ENCODE peak calls at places on chromosomes 4 and X, in eight cellular contexts. D is mucosa of descending colon, Q is cardiac muscle cell, G is GM23338, O is NT2/D1, C is Caco-2, B is aorta, N is testis. M is an unnamed sample. For H3K4me1, the result is how much of the 10 kb centered on the place peaks cover.

GRCh38 chrX:47380268-47380667 is 9.9 kb downstream of the ZNF157 start:
- DNase-seq in D (peak), O (no peak), N (peak), Q (no peak), G (no peak), B (no peak), C (no peak), M (no peak)

GRCh38 chr4:169662226-169662625 is 41.8 kb downstream of the CLCN3 start:
- DNase-seq in O (no peak), B (no peak), C (no peak), G (no peak), D (no peak), N (no peak), Q (no peak), M (no peak)

GRCh38 chrX:11137543-11138139 is 26.5 kb downstream of the HCCS start:
- DNase-seq in C (no peak), N (no peak), D (no peak), Q (peak), G (peak), B (no peak), O (no peak), M (no peak)

GRCh38 chr4:123984881-123985280 is 588.3 kb downstream of the SPRY1 start:
- DNase-seq in N (no peak), O (no peak), C (no peak), Q (no peak), D (no peak), G (no peak), B (no peak), M (no peak)

GRCh38 chr4:35934370-35934981 is 309.8 kb downstream of the ARAP2 start:
- DNase-seq in B (no peak), G (peak), N (no peak), Q (peak), D (no peak), O (no peak), C (no peak), M (no peak)

GRCh38 chr4:73684097-73684496 is 56.3 kb upstream of the CXCL8 start:
- DNase-seq in B (no peak), O (no peak), G (peak), C (no peak), D (no peak), Q (no peak), N (no peak), M (no peak)

GRCh38 chr4:112099701-112100289 is 45.5 kb upstream of the FAM241A start:
- DNase-seq in B (no peak), Q (peak), C (no peak), D (no peak), G (peak), O (no peak), N (no peak), M (peak)

GRCh38 chr4:160406426-160406825 is 1303.5 kb downstream of the RAPGEF2 start:
- DNase-seq in O (no peak), B (no peak), Q (no peak), C (no peak), G (peak), N (no peak), D (no peak), M (no peak)

GRCh38 chr4:46389301-46389761 is 597 bp downstream of the GABRA2 start:
- DNase-seq in N (peak), D (peak), B (peak), Q (peak), G (peak), C (peak), O (no peak), M (no peak)

GRCh38 chrX:53435997-53436396 is 1.8 kb upstream of the HSD17B10 start:
- DNase-seq in N (peak), C (peak), D (peak), G (peak), Q (peak), O (peak), B (no peak), M (peak)

GRCh38 chr4:183017962-183018361 is 81.1 kb upstream of the WWC2 start:
- DNase-seq in D (no peak), N (no peak), O (no peak), G (no peak), C (no peak), B (no peak), Q (no peak), M (no peak)

GRCh38 chrX:119667111-119667928 is 25.6 kb downstream of the SEPTIN6 start:
- DNase-seq in D (no peak), Q (peak), B (no peak), C (no peak), N (peak), O (no peak), G (no peak), M (no peak)

GRCh38 chrX:42098897-42099296 is 175.5 kb upstream of the CASK start:
- DNase-seq in B (no peak), D (no peak), G (no peak), O (no peak), Q (peak), C (no peak), N (no peak), M (no peak)

GRCh38 chr4:4860381-4860802 is 927 bp downstream of the MSX1 start:
- DNase-seq in O (no peak), C (no peak), G (no peak), B (no peak), Q (peak), D (no peak), N (no peak), M (no peak)

GRCh38 chr4:152937535-152938236 is 1.6 kb downstream of the FHDC1 start:
- DNase-seq in C (no peak), B (peak), N (peak), D (peak), O (no peak), Q (peak), G (peak), M (no peak)

GRCh38 chr4:141768954-141769353 is 132.6 kb downstream of the IL15 start:
- DNase-seq in D (no peak), Q (peak), N (no peak), G (peak), O (no peak), C (no peak), B (no peak), M (no peak)

GRCh38 chr4:174084542-174084941 is 198.9 kb downstream of the FBXO8 start:
- DNase-seq in G (no peak), N (no peak), Q (peak), B (no peak), C (no peak), O (no peak), D (no peak), M (no peak)

GRCh38 chrX:123088331-123088730 is 95.7 kb upstream of the GRIA3 start:
- DNase-seq in Q (no peak), N (no peak), B (no peak), O (no peak), D (no peak), G (no peak), C (no peak), M (no peak)

GRCh38 chr4:100539706-100540105 is 21.9 kb upstream of the EMCN start:
- DNase-seq in N (no peak), D (no peak), G (no peak), Q (peak), C (no peak), B (no peak), O (no peak), M (no peak)

GRCh38 chrX:153927936-153928760 is 2.1 kb upstream of the ARHGAP4 start:
- DNase-seq in O (peak), N (peak), C (peak), Q (peak), D (peak), B (peak), G (peak), M (peak)

GRCh38 chrX:71292669-71293379 is 8.7 kb upstream of the ITGB1BP2 start:
- DNase-seq in C (no peak), B (no peak), D (no peak), O (no peak), G (no peak), Q (no peak), N (no peak), M (no peak)

DNA sequence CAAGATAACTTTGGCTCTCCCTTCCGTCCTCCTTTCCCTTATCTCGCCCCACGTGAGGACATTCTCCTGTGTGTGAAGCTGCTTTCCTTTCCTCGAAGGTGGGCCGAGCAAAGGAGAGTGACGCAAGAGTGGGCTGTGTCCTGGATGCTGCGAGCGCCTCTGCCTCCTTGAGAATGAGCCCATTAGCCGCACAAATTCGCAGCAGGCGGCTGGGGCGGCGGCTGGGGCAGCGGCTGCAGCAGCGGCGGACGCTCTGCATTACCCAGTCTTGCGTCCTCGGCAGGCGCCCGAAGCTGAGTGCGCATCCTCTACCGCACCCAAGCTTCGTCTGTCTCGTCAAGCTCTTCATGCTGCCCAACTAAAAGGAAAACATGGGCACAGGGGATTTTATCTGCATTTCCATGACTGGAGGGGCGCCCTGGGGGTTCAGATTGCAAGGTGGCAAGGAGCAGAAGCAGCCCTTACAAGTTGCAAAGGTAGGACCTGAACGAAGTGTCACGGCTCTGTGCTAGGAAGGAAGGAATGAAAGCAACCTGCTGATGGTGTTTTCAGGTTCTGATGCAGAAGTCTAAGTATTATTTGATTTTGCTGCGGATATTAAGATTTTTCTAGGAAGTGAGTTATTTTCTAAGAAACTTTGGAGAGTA is at the start of gene SYNPO2:
- DNase-seq in Q (peak), B (peak), C (peak), N (peak), D (peak), O (peak), G (peak), M (peak)
- H3K4me3 ChIP-seq in Q (peak), B (peak), C (peak), N (peak), D (peak), O (peak), G (peak), M (peak)

GRCh38 chr4:143360838-143361237 is 24.2 kb downstream of the GAB1 start:
- DNase-seq in D (no peak), N (no peak), C (no peak), B (no peak), G (no peak), O (no peak), Q (no peak), M (no peak)

GRCh38 chr4:143359794-143360193 is 23.1 kb downstream of the GAB1 start:
- DNase-seq in G (no peak), C (no peak), D (no peak), N (no peak), O (no peak), Q (no peak), B (no peak), M (no peak)

GRCh38 chr4:143357161-143357845 is 20.6 kb downstream of the GAB1 start:
- DNase-seq in N (no peak), O (no peak), B (no peak), G (no peak), Q (no peak), C (no peak), D (no peak), M (no peak)

GRCh38 chr4:143358419-143358818 is 21.7 kb downstream of the GAB1 start:
- DNase-seq in N (no peak), C (no peak), G (no peak), B (no peak), D (no peak), O (no peak), Q (no peak), M (no peak)

DNA sequence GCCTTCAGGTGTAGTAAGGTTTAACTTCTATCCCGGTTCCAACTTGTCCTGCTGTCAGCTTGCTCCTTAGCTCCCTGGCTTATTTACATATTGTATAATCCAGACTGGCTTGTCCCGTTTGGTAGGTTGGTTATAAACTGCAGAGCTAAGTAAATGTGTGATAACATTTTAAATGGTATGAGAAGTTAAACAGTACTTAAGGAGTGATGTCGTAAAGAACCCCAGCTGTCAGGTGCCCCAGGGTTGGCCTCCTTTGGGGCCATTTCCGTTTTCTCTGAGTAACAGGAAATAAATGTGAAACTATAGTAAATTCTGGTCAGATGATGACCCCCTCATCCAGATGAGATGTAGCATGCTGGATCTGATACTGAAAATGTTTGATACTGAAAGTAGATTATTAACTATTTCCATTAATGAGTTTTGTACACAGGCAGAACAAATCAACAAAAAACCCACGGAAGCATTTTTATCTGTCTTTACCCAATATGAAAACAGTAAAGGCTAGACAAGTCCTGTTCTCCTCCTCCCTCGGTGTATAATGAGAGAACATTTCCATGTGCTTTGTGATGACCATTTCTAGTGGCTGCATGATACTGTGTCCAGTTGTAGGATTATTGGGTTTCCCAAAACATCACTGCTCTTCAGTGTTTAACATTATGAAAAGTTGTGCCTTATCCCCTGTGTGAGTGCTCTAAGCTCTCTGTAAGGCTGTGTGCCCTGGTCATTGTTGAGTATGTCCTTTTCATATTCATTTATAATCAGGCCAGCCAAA is 22.4 kb downstream of the GAB1 start:
- DNase-seq in D (peak), Q (peak), B (no peak), G (no peak), C (peak), O (no peak), N (no peak), M (no peak)
- H3K4me1 ChIP-seq in D (half or more), Q (under half), B (under half), G (half or more), C (half or more), O (under half), N (half or more), M (under half)

GRCh38 chrX:136766785-136767103 is 14.0 kb downstream of the ARHGEF6 start:
- DNase-seq in O (no peak), B (no peak), C (no peak), G (peak), N (peak), Q (no peak), D (no peak), M (no peak)

GRCh38 chrX:136765957-136766356 is 14.8 kb downstream of the ARHGEF6 start:
- DNase-seq in B (no peak), N (no peak), G (no peak), O (no peak), D (no peak), Q (no peak), C (no peak), M (no peak)

GRCh38 chrX:136767104-136767941 is 13.4 kb downstream of the ARHGEF6 start:
- DNase-seq in G (peak), D (peak), N (peak), C (no peak), B (peak), O (peak), Q (peak), M (no peak)

GRCh38 chrX:136764206-136764605 is 16.5 kb downstream of the ARHGEF6 start:
- DNase-seq in O (no peak), B (no peak), D (no peak), N (no peak), Q (no peak), C (no peak), G (no peak), M (no peak)

DNA sequence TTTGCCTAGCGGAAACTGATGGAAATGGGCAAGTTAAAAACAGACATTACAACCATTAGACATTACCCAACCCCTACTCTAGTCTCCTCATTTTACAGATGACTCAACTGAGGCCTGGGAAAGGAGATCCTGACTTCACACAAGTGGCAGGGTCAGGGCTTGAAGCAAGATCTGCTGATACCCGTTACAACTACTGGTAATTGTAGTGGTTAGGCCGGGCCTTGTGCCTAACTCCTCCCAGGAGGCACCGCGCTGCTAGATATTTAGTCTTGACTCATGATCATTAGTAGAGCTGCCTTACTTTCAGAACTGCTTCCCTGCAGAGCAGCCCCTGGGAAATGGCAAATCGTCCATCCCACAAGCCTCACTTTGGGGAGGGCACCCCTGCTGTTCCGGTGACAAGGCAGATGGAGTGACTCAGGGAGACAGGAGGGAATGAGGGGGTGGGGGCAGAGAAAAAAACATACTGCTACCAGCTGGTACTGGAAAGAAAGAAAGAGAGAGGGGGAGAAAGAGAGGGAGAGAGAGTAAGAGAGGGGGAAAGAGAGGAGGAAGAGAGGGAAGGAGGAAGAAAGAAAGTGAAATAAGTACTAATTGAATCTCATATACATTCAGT is 12.2 kb downstream of the ARHGEF6 start:
- DNase-seq in D (peak), Q (peak), O (no peak), N (peak), B (peak), G (no peak), C (no peak), M (no peak)
- H3K4me3 ChIP-seq in D (no peak), Q (no peak), O (no peak), N (no peak), B (no peak), G (peak), C (no peak), M (no peak)

DNA sequence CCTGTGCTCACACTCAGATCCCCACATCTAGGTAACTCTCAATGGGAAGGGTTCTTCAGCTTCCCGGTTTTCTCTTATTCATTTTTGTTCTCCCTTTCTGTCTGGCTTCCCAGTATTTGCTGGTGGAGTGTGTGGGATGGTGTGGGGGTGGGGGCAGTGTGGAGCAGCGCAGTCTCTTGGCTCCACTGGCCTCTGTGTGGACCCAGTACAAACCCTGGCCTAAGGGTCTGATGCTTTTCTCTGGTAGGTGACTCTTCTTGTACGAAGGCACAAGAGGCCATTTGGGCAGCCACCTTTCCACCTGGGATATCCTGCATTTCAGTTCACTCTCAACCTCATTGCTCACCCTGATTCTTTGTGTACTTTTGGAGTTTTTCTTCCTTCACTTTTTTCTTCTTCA is 71.3 kb downstream of the NBDY start:
- DNase-seq in Q (no peak), D (no peak), N (no peak), O (no peak), C (no peak), B (no peak), G (no peak), M (no peak)
- H3K4me1 ChIP-seq in Q (under half), D (under half), N (under half), O (under half), C (under half), B (under half), G (under half), M (under half)

GRCh38 chrX:16882702-16883486 is 12.7 kb upstream of the RBBP7 start:
- DNase-seq in B (peak), N (peak), Q (peak), G (peak), C (peak), O (peak), D (peak), M (no peak)

GRCh38 chrX:16885628-16886027 is 15.5 kb upstream of the RBBP7 start:
- DNase-seq in B (no peak), Q (no peak), N (no peak), G (no peak), D (no peak), O (no peak), C (no peak), M (no peak)

GRCh38 chrX:16882188-16882587 is 12.0 kb upstream of the RBBP7 start:
- DNase-seq in N (peak), G (no peak), B (no peak), C (no peak), O (no peak), Q (peak), D (peak), M (no peak)

GRCh38 chrX:16883487-16883804 is 13.3 kb upstream of the RBBP7 start:
- DNase-seq in C (no peak), G (no peak), N (no peak), O (no peak), D (no peak), Q (no peak), B (no peak), M (no peak)
- H3K4me3 ChIP-seq in C (no peak), G (peak), N (no peak), O (no peak), D (no peak), Q (peak), B (no peak), M (no peak)

GRCh38 chr4:3820016-3820805 is 54.0 kb downstream of the ADRA2C start:
- DNase-seq in Q (no peak), C (no peak), D (no peak), O (no peak), G (no peak), N (no peak), B (peak), M (no peak)

GRCh38 chr4:3820806-3821579 is 54.8 kb downstream of the ADRA2C start:
- DNase-seq in D (no peak), O (no peak), N (no peak), C (no peak), G (no peak), Q (no peak), B (no peak), M (no peak)

GRCh38 chr4:3817561-3817960 is 51.4 kb downstream of the ADRA2C start:
- DNase-seq in O (no peak), D (no peak), C (no peak), N (no peak), Q (no peak), G (no peak), B (peak), M (no peak)

GRCh38 chr4:3821580-3822229 is 55.5 kb downstream of the ADRA2C start:
- DNase-seq in B (no peak), D (no peak), C (no peak), O (no peak), G (no peak), Q (peak), N (no peak), M (no peak)

DNA sequence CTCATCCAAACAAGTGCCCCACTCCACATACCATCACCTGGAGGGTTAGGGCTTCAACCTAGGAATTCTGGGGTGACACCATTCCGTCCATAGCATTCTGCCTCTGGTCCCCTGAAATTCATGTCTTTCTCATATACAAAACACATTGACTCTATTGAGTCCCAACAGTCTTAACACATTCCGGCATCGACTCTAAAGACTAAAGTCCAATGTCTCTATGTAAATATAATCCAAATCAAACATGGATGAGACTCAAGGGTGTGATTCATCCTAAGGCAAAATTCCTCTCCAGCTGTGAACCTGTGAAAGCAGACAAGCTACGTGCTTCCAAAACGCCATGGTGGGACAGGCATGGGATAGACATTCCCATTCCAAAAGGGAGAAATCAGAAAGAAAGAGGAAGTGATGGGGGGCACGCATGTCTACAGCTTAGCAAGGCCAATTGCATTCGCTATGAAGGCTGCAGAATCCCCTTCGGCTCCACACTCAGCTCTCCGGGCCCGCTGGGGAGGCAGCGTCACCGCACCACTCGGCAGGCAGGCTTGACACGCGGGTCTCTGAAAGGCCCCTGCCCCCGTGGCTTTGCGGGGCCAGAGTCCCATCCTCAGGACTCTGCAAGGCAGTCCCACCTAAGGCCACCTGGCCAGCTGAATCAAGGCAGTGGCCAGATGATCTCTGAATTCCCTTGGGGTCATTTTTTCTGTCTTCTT is 53.2 kb downstream of the ADRA2C start:
- DNase-seq in B (peak), G (no peak), Q (no peak), O (no peak), N (no peak), C (no peak), D (no peak), M (no peak)
- H3K4me1 ChIP-seq in B (under half), G (under half), Q (under half), O (under half), N (under half), C (under half), D (under half), M (under half)

M was measured in iPS DF 6.9.